ENCODE peak calls at places on chromosome 1, in eight cellular contexts. V is transverse colon, F is sigmoid colon, M is stomach, C is prostate gland, J is HepG2, X is upper lobe of left lung, S is HCT116. B is an unnamed sample.

GRCh38 chr1:203860396-203860951 is 925 bp upstream of the SNRPE start:
- DNase-seq in V (peak; percentile 62), F (no peak), M (peak; percentile 53), C (peak; percentile 85), J (peak; percentile 49), X (no peak), S (no peak), B (no peak)

GRCh38 chr1:167518331-167518700 is at the start of gene CD247:
- DNase-seq in V (peak; percentile 29), F (no peak), M (no peak), C (no peak), J (no peak), X (no peak), S (no peak), B (peak; percentile 80)

GRCh38 chr1:22625262-22625925 is 11.0 kb upstream of the C1QA start:
- DNase-seq in V (no peak), F (no peak), M (no peak), C (no peak), J (no peak), X (no peak), S (no peak), B (no peak)

GRCh38 chr1:240998441-240999015 is 358.5 kb downstream of the RGS7 start:
- DNase-seq in V (no peak), F (no peak), M (no peak), C (no peak), J (peak; percentile 9), X (peak; percentile 72), S (no peak), B (no peak)

GRCh38 chr1:247824023-247824422 is at the start of gene OR14A16:
- DNase-seq in V (no peak), F (no peak), M (no peak), C (no peak), J (no peak), X (no peak), S (no peak), B (no peak)

GRCh38 chr1:58143972-58144752 is 402.4 kb downstream of the OMA1 start:
- DNase-seq in V (no peak), F (no peak), M (no peak), C (no peak), J (no peak), X (no peak), S (no peak), B (no peak)

GRCh38 chr1:94980049-94980908 is 53.4 kb upstream of the CNN3 start:
- DNase-seq in V (no peak), F (no peak), M (no peak), C (no peak), J (no peak), X (no peak), S (no peak), B (no peak)

GRCh38 chr1:224114787-224115175 is 870 bp downstream of the FBXO28 start:
- DNase-seq in V (no peak), F (no peak), M (no peak), C (no peak), J (no peak), X (no peak), S (no peak), B (no peak)

GRCh38 chr1:53542551-53542950 is 83.4 kb downstream of the DMRTB1 start:
- DNase-seq in V (no peak), F (peak; percentile 57), M (no peak), C (no peak), J (no peak), X (no peak), S (no peak), B (peak; percentile 51)

GRCh38 chr1:112594208-112594876 is 24.6 kb downstream of the ST7L start:
- DNase-seq in V (no peak), F (no peak), M (no peak), C (peak; percentile 6), J (no peak), X (no peak), S (no peak), B (no peak)

GRCh38 chr1:67557731-67558448 is 127.1 kb upstream of the GADD45A start:
- DNase-seq in V (no peak), F (no peak), M (no peak), C (no peak), J (no peak), X (no peak), S (no peak), B (no peak)

GRCh38 chr1:115112496-115113375 is 23.4 kb upstream of the TSPAN2 start:
- DNase-seq in V (peak; percentile 38), F (no peak), M (peak; percentile 40), C (peak; percentile 16), J (no peak), X (peak; percentile 48), S (peak; percentile 6), B (peak; percentile 82)

GRCh38 chr1:47986741-47987140 is 10.4 kb downstream of the TRABD2B start:
- DNase-seq in V (no peak), F (no peak), M (no peak), C (no peak), J (no peak), X (peak; percentile 77), S (no peak), B (no peak)

GRCh38 chr1:50423670-50424000 is 392 bp upstream of the DMRTA2 start:
- DNase-seq in V (no peak), F (no peak), M (no peak), C (no peak), J (no peak), X (peak; percentile 78), S (no peak), B (no peak)

GRCh38 chr1:50425376-50426107 is 2.3 kb upstream of the DMRTA2 start:
- DNase-seq in V (no peak), F (no peak), M (no peak), C (no peak), J (no peak), X (no peak), S (no peak), B (no peak)

GRCh38 chr1:50424940-50425375 is 1.7 kb upstream of the DMRTA2 start:
- DNase-seq in V (no peak), F (no peak), M (no peak), C (no peak), J (no peak), X (peak; percentile 66), S (no peak), B (no peak)

GRCh38 chr1:50422946-50423669 is at the start of gene DMRTA2:
- DNase-seq in V (no peak), F (no peak), M (no peak), C (no peak), J (no peak), X (peak; percentile 84), S (no peak), B (no peak)

DNA sequence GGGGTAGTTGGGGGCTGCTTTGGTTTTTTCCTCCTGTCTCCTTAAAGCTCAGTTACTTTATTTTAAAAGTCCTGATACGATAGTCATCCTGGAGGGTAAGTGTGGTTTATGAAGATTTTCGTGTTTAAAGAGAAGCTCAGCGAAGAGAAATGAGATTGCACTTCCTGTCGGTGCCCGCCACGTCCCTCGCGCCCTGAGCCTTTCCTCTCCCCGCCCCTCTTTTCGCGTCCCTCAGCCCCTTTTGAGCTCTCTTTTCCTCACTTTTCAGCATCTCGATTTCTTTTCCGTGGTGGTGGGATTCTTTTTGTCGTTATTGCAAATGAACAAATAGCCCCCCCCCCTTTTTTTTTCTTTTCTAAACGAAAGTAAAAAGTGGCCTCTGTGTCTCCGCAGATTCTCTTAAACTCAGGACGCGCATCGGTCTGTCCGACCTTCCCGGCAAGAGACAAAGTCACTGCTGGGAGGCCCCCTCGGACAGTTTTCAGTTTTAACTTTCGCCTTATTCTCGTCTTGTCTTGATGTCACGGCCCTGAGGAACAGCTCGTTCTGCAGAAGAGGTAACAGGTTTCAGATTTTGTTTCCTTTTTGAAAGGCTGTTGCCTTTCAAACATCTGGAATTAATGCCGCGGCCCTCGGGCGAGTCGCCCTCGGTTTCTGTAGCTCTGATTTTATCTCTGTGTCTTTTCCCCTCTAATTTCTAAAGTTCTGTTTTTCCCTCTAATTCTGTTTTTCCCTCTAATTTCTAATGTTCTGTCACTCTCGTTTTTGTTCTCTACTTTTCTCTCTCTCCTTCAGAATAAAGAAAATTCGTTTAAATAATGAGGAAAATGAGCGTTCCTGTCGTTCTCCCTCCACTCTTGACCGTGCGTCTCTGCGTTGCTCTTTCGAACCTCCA is 1.0 kb upstream of the DMRTA2 start:
- DNase-seq in V (no peak), F (no peak), M (no peak), C (no peak), J (no peak), X (no peak), S (no peak), B (no peak)
- TF ChIP-seq POLR2AphosphoS5 in V (no peak), F (no peak), M (no peak), C (no peak), J (no peak), X (no peak), S (no peak), B (no peak)

GRCh38 chr1:44617703-44618029 is 56.6 kb downstream of the TMEM53 start:
- DNase-seq in V (no peak), F (no peak), M (no peak), C (no peak), J (no peak), X (no peak), S (no peak), B (no peak)

GRCh38 chr1:44619261-44619900 is 54.9 kb downstream of the TMEM53 start:
- DNase-seq in V (no peak), F (no peak), M (no peak), C (no peak), J (no peak), X (peak; percentile 13), S (no peak), B (peak; percentile 14)

GRCh38 chr1:44624268-44624901 is 49.9 kb downstream of the TMEM53 start:
- DNase-seq in V (no peak), F (no peak), M (no peak), C (no peak), J (no peak), X (no peak), S (no peak), B (peak; percentile 18)

GRCh38 chr1:44620072-44620471 is 54.2 kb downstream of the TMEM53 start:
- DNase-seq in V (no peak), F (no peak), M (no peak), C (no peak), J (no peak), X (no peak), S (no peak), B (peak; percentile 1)

DNA sequence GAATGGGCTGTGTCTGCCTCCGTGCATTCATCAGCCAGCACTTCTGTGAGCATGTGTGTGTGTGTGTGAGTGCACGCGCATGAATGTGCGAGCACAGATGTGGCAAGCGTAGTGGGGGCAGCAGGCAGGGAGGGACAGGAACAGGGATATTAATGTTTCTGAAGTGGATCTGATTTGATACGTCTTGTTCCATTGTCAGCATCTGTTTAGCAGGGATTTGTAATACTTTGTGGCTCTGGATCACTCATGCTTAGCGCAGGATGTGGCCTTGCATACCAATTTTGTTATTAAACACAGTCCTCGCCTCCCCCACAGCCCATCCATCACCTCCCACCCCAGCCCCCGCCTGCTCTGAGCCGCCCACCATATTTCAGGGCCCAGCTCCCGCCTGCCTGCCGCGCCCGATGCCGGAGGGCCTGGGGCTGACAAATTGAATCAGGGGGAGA is 52.4 kb downstream of the TMEM53 start:
- DNase-seq in V (no peak), F (no peak), M (no peak), C (no peak), J (no peak), X (no peak), S (no peak), B (peak; percentile 24)
- H3K4me1 ChIP-seq in V (peaks cover 8% of the 10 kb centered on the region), F (peaks cover 20% of the 10 kb centered on the region), M (peaks cover 7% of the 10 kb centered on the region), C (no peaks in the 10 kb centered on the region), J (peaks cover 10% of the 10 kb centered on the region), X (peaks cover 4% of the 10 kb centered on the region), S (no peaks in the 10 kb centered on the region), B (no peaks in the 10 kb centered on the region)

GRCh38 chr1:27656157-27656893 is 15.7 kb downstream of the IFI6 start:
- DNase-seq in V (peak; percentile 49), F (peak; percentile 89), M (no peak), C (no peak), J (no peak), X (no peak), S (no peak), B (peak; percentile 69)
- TF ChIP-seq CTCF in V (no peak), F (no peak), M (no peak), C (no peak), J (peak; percentile 25), X (no peak), S (no peak), B (no peak)

GRCh38 chr1:206737729-206738222 is 32.8 kb upstream of the IL19 start:
- DNase-seq in V (no peak), F (no peak), M (no peak), C (no peak), J (no peak), X (no peak), S (no peak), B (no peak)
- TF ChIP-seq POLR2AphosphoS5 in V (no peak), F (no peak), M (no peak), C (no peak), J (no peak), X (no peak), S (no peak), B (no peak)